ENCODE peak calls at places on chromosomes 3 and 15, in five cellular contexts. One of them, this sample, is unnamed.

GRCh38 chr15:53588773-53589172 is 170.7 kb downstream of the WDR72 start:
- DNase-seq in GM12878: no peak
- DNase-seq in GM12892: no peak
- DNase-seq in Panc1: no peak
- DNase-seq in sigmoid colon: no peak
- DNase-seq in this sample: no peak

GRCh38 chr3:79361748-79362378 is 405.9 kb downstream of the ROBO1 start:
- DNase-seq in Panc1: peak; percentile 10
- DNase-seq in sigmoid colon: no peak
- DNase-seq in GM12892: no peak
- DNase-seq in GM12878: no peak
- DNase-seq in this sample: no peak

GRCh38 chr15:35290301-35290721 is 205.2 kb upstream of the NANOGP8 start:
- DNase-seq in GM12878: no peak
- DNase-seq in sigmoid colon: no peak
- DNase-seq in GM12892: no peak
- DNase-seq in Panc1: no peak
- DNase-seq in this sample: no peak

GRCh38 chr15:72927451-72927850 is 124.8 kb upstream of the NEO1 start:
- DNase-seq in GM12878: no peak
- DNase-seq in GM12892: no peak
- DNase-seq in Panc1: no peak
- DNase-seq in sigmoid colon: no peak
- DNase-seq in this sample: no peak

GRCh38 chr15:50907866-50908208 is 646 bp upstream of the AP4E1 start:
- DNase-seq in Panc1: no peak
- DNase-seq in sigmoid colon: no peak
- DNase-seq in GM12892: no peak
- DNase-seq in GM12878: no peak
- DNase-seq in this sample: no peak

GRCh38 chr3:95994338-95994737 is 820.1 kb upstream of the EPHA6 start:
- DNase-seq in GM12892: no peak
- DNase-seq in Panc1: no peak
- DNase-seq in GM12878: no peak
- DNase-seq in sigmoid colon: no peak
- DNase-seq in this sample: no peak

GRCh38 chr3:14480207-14481017 is 59.7 kb downstream of the GRIP2 start:
- DNase-seq in GM12892: no peak
- DNase-seq in Panc1: no peak
- DNase-seq in sigmoid colon: no peak
- DNase-seq in GM12878: no peak
- DNase-seq in this sample: no peak

GRCh38 chr3:45029216-45029615 is 3.1 kb downstream of the CLEC3B start:
- DNase-seq in GM12892: no peak
- DNase-seq in Panc1: no peak
- DNase-seq in GM12878: no peak
- DNase-seq in sigmoid colon: no peak
- DNase-seq in this sample: no peak

GRCh38 chr3:98353554-98353953 is at the start of gene OR5K4:
- DNase-seq in sigmoid colon: no peak
- DNase-seq in Panc1: no peak
- DNase-seq in GM12892: no peak
- DNase-seq in GM12878: no peak
- DNase-seq in this sample: no peak

GRCh38 chr3:27114684-27115083 is 254.5 kb downstream of the NEK10 start:
- DNase-seq in Panc1: peak; percentile 7
- DNase-seq in sigmoid colon: no peak
- DNase-seq in GM12892: no peak
- DNase-seq in GM12878: no peak
- DNase-seq in this sample: no peak

GRCh38 chr3:126939347-126939735 is 43.6 kb upstream of the PLXNA1 start:
- DNase-seq in Panc1: no peak
- DNase-seq in GM12878: no peak
- DNase-seq in GM12892: no peak
- DNase-seq in sigmoid colon: no peak
- DNase-seq in this sample: no peak

GRCh38 chr3:62178739-62179600 is 194.4 kb downstream of the FEZF2 start:
- DNase-seq in GM12878: no peak
- DNase-seq in sigmoid colon: no peak
- DNase-seq in GM12892: no peak
- DNase-seq in Panc1: no peak
- DNase-seq in this sample: no peak

GRCh38 chr3:183492849-183493179 is 62.7 kb downstream of the KLHL6 start:
- DNase-seq in GM12892: no peak
- DNase-seq in GM12878: no peak
- DNase-seq in sigmoid colon: no peak
- DNase-seq in Panc1: no peak
- DNase-seq in this sample: no peak

GRCh38 chr15:88636039-88636438 is 2.8 kb upstream of the ISG20 start:
- DNase-seq in Panc1: no peak
- DNase-seq in sigmoid colon: no peak
- DNase-seq in GM12892: no peak
- DNase-seq in GM12878: no peak
- DNase-seq in this sample: peak; percentile 60

GRCh38 chr15:75640483-75641175 is 605 bp upstream of the IMP3 start:
- DNase-seq in GM12878: peak; percentile 52
- DNase-seq in Panc1: peak; percentile 76
- DNase-seq in GM12892: no peak
- DNase-seq in sigmoid colon: no peak
- DNase-seq in this sample: peak; percentile 55

GRCh38 chr15:88546248-88547129 is at the start of gene DET1:
- DNase-seq in GM12878: peak; percentile 93
- DNase-seq in sigmoid colon: peak; percentile 96
- DNase-seq in GM12892: peak; percentile 76
- DNase-seq in Panc1: peak; percentile 85
- DNase-seq in this sample: peak; percentile 97

GRCh38 chr3:45557886-45558285 is 36.7 kb upstream of the LIMD1 start:
- DNase-seq in GM12878: no peak
- DNase-seq in sigmoid colon: no peak
- DNase-seq in GM12892: no peak
- DNase-seq in Panc1: no peak
- DNase-seq in this sample: no peak

GRCh38 chr15:47754312-47754711 is 37.0 kb downstream of the SEMA6D start:
- DNase-seq in GM12892: no peak
- DNase-seq in Panc1: no peak
- DNase-seq in sigmoid colon: no peak
- DNase-seq in GM12878: no peak
- DNase-seq in this sample: no peak

GRCh38 chr3:105915524-105915923 is 46.7 kb upstream of the CBLB start:
- DNase-seq in Panc1: no peak
- DNase-seq in sigmoid colon: no peak
- DNase-seq in GM12892: no peak
- DNase-seq in GM12878: no peak
- DNase-seq in this sample: no peak

GRCh38 chr3:142997330-142997729 is 4.0 kb upstream of the U2SURP start:
- DNase-seq in Panc1: no peak
- DNase-seq in GM12878: no peak
- DNase-seq in GM12892: no peak
- DNase-seq in sigmoid colon: no peak
- DNase-seq in this sample: peak; percentile 35

GRCh38 chr3:149224736-149225594 is 3.3 kb upstream of the CP start:
- DNase-seq in GM12878: peak; percentile 92
- DNase-seq in Panc1: peak; percentile 87
- DNase-seq in GM12892: peak; percentile 24
- DNase-seq in sigmoid colon: no peak
- DNase-seq in this sample: no peak

GRCh38 chr15:73321496-73322344 is 47.0 kb downstream of the HCN4 start:
- DNase-seq in sigmoid colon: peak; percentile 45
- DNase-seq in GM12892: no peak
- DNase-seq in GM12878: no peak
- DNase-seq in Panc1: no peak
- DNase-seq in this sample: no peak

GRCh38 chr3:4746241-4746958 is 232.8 kb upstream of the BHLHE40 start:
- DNase-seq in sigmoid colon: no peak
- DNase-seq in GM12878: no peak
- DNase-seq in GM12892: no peak
- DNase-seq in Panc1: no peak
- DNase-seq in this sample: no peak

GRCh38 chr3:191136347-191136746 is 62.7 kb upstream of the OSTN start:
- DNase-seq in GM12892: no peak
- DNase-seq in sigmoid colon: no peak
- DNase-seq in GM12878: no peak
- DNase-seq in Panc1: no peak
- DNase-seq in this sample: no peak

GRCh38 chr3:138136208-138136607 is 4.0 kb upstream of the A4GNT start:
- DNase-seq in sigmoid colon: no peak
- DNase-seq in Panc1: no peak
- DNase-seq in GM12878: no peak
- DNase-seq in GM12892: no peak
- DNase-seq in this sample: no peak

GRCh38 chr3:52297242-52298146 is 9.9 kb downstream of the GLYCTK start:
- DNase-seq in sigmoid colon: no peak
- DNase-seq in GM12878: no peak
- DNase-seq in GM12892: no peak
- DNase-seq in Panc1: no peak
- DNase-seq in this sample: no peak

GRCh38 chr3:175430975-175431374 is 571.8 kb downstream of the NAALADL2 start:
- DNase-seq in Panc1: peak; percentile 5
- DNase-seq in GM12878: no peak
- DNase-seq in sigmoid colon: no peak
- DNase-seq in GM12892: no peak
- DNase-seq in this sample: no peak

GRCh38 chr3:56800373-56801150 is 1.2 kb downstream of the ARHGEF3 start:
- DNase-seq in GM12878: no peak
- DNase-seq in GM12892: peak; percentile 25
- DNase-seq in sigmoid colon: no peak
- DNase-seq in Panc1: no peak
- DNase-seq in this sample: no peak

GRCh38 chr3:120894285-120894684 is 13.7 kb upstream of the STXBP5L start:
- DNase-seq in GM12892: no peak
- DNase-seq in GM12878: no peak
- DNase-seq in Panc1: no peak
- DNase-seq in sigmoid colon: peak; percentile 63
- DNase-seq in this sample: no peak
- TF ChIP-seq POLR2AphosphoS5 in GM12892: no peak
- TF ChIP-seq POLR2AphosphoS5 in GM12878: no peak
- TF ChIP-seq POLR2AphosphoS5 in Panc1: no peak
- TF ChIP-seq POLR2AphosphoS5 in sigmoid colon: peak; percentile 71
- TF ChIP-seq POLR2AphosphoS5 in this sample: no peak

GRCh38 chr3:72661115-72661457 is 187.2 kb downstream of the SHQ1 start:
- DNase-seq in sigmoid colon: peak; percentile 92
- DNase-seq in GM12878: no peak
- DNase-seq in GM12892: no peak
- DNase-seq in Panc1: no peak
- DNase-seq in this sample: peak; percentile 75
- TF ChIP-seq POLR2AphosphoS5 in sigmoid colon: peak; percentile 81
- TF ChIP-seq POLR2AphosphoS5 in GM12878: no peak
- TF ChIP-seq POLR2AphosphoS5 in GM12892: no peak
- TF ChIP-seq POLR2AphosphoS5 in Panc1: peak; percentile 82
- TF ChIP-seq POLR2AphosphoS5 in this sample: no peak

GRCh38 chr15:69415381-69415780 is 1.2 kb downstream of the KIF23 start:
- DNase-seq in GM12892: no peak
- DNase-seq in GM12878: no peak
- DNase-seq in Panc1: no peak
- DNase-seq in sigmoid colon: no peak
- DNase-seq in this sample: no peak

GRCh38 chr15:69413822-69414701 is at the start of gene KIF23:
- DNase-seq in GM12892: peak; percentile 95
- DNase-seq in GM12878: peak; percentile 73
- DNase-seq in sigmoid colon: peak; percentile 93
- DNase-seq in Panc1: peak; percentile 75
- DNase-seq in this sample: peak; percentile 95

GRCh38 chr15:69412274-69412673 is 1.9 kb upstream of the KIF23 start:
- DNase-seq in sigmoid colon: no peak
- DNase-seq in GM12892: no peak
- DNase-seq in GM12878: no peak
- DNase-seq in Panc1: no peak
- DNase-seq in this sample: no peak

GRCh38 chr15:69412701-69413100 is 1.4 kb upstream of the KIF23 start:
- DNase-seq in GM12892: no peak
- DNase-seq in Panc1: no peak
- DNase-seq in sigmoid colon: no peak
- DNase-seq in GM12878: no peak
- DNase-seq in this sample: no peak

DNA sequence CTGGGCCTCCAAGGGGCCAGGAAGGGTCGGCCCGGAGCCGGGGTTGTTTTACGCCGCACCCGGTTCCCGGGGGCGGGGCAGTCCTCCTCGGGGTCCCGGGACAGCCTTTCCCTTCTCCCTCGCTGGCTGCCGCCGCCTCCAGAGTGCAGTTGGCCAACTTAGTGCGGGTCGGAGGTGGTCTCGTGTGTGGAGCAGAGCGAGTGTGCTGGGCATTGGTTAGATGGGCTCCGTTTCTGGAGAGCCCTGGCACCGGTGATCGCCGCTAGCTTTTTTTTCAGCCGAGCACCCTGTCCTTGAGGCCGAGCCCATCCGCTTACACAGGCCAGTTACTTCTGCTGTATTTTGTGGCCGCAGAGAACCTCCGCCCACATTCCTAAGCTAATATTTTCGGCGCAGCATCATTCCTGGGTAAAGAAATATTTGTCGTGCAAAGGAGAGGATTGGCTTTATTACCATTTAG is 583 bp downstream of the KIF23 start:
- DNase-seq in sigmoid colon: no peak
- DNase-seq in GM12892: no peak
- DNase-seq in Panc1: peak; percentile 67
- DNase-seq in GM12878: no peak
- DNase-seq in this sample: no peak
- TF ChIP-seq POLR2AphosphoS5 in sigmoid colon: no peak
- TF ChIP-seq POLR2AphosphoS5 in GM12892: no peak
- TF ChIP-seq POLR2AphosphoS5 in Panc1: no peak
- TF ChIP-seq POLR2AphosphoS5 in GM12878: no peak
- TF ChIP-seq POLR2AphosphoS5 in this sample: no peak

GRCh38 chr3:195825857-195826804 is 14.4 kb upstream of the MUC4 start:
- DNase-seq in GM12892: no peak
- DNase-seq in Panc1: no peak
- DNase-seq in GM12878: no peak
- DNase-seq in sigmoid colon: no peak
- DNase-seq in this sample: no peak
- TF ChIP-seq POLR2AphosphoS5 in GM12892: no peak
- TF ChIP-seq POLR2AphosphoS5 in Panc1: no peak
- TF ChIP-seq POLR2AphosphoS5 in GM12878: no peak
- TF ChIP-seq POLR2AphosphoS5 in sigmoid colon: no peak
- TF ChIP-seq POLR2AphosphoS5 in this sample: no peak

DNA sequence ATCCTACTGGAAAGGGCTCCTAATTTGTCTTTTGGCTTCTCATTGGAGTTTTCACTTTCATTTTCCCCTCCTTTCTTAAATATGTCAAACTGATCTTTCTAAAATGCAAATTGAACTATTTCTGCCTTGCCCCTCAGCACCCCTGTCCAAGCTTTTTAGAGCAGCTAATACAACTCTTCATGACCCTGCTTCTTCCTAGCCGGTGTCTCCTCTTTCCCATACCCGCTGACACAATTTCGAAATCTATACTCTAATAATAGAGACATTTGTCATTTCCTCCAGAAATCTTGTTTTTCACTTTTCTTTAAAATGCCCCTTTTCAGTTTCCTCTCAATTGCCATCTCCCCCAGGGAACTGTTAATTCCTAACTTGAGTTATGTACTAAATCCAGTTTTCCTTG is 2.9 kb upstream of the EPHA3 start:
- DNase-seq in sigmoid colon: no peak
- DNase-seq in Panc1: no peak
- DNase-seq in GM12892: no peak
- DNase-seq in GM12878: no peak
- DNase-seq in this sample: no peak
- TF ChIP-seq POLR2AphosphoS5 in sigmoid colon: no peak
- TF ChIP-seq POLR2AphosphoS5 in Panc1: no peak
- TF ChIP-seq POLR2AphosphoS5 in GM12892: no peak
- TF ChIP-seq POLR2AphosphoS5 in GM12878: no peak
- TF ChIP-seq POLR2AphosphoS5 in this sample: no peak

This sample was measured in upper lobe of left lung.